ENCODE peak calls at places on chromosome 1, in ten cellular contexts. C is stimulated activated CD4-positive, alpha-beta T cell treated with anti-CD3 and anti-CD28 coated beads, Interleukin-2, amount 100 ng/mL, for 24 hours; U is RWPE1; J is tibial nerve; X is brain microvascular endothelial cell; F is NCI-H526 treated with DMSO at 0.1 percent for 48 hours; M is CD8-positive, alpha-beta T cell; B is CD4-positive, alpha-beta T cell; O is AG20443; H is H54. A is an unnamed sample.

GRCh38 chr1:15400627-15401026 is 9.1 kb upstream of the EFHD2 start:
- DNase-seq in C (no peak), U (peak), J (no peak), X (no peak), F (no peak), M (no peak), B (no peak), O (no peak), H (no peak), A (no peak)

GRCh38 chr1:240465531-240465940 is 146.4 kb downstream of the GREM2 start:
- DNase-seq in C (no peak), U (no peak), J (no peak), X (no peak), F (no peak), M (no peak), B (no peak), O (no peak), H (no peak), A (no peak)

GRCh38 chr1:112579801-112580510 is 39.0 kb downstream of the ST7L start:
- DNase-seq in C (no peak), U (no peak), J (no peak), X (no peak), F (no peak), M (no peak), B (no peak), O (peak), H (no peak), A (no peak)

GRCh38 chr1:10048601-10049000 is 15.8 kb downstream of the UBE4B start:
- DNase-seq in C (no peak), U (no peak), J (no peak), X (no peak), F (no peak), M (no peak), B (no peak), O (no peak), H (no peak), A (no peak)

GRCh38 chr1:209012443-209013196 is 570.9 kb upstream of the CAMK1G start:
- DNase-seq in C (no peak), U (no peak), J (no peak), X (no peak), F (no peak), M (no peak), B (no peak), O (no peak), H (no peak), A (no peak)

GRCh38 chr1:19007491-19008441 is 51.3 kb upstream of the IFFO2 start:
- DNase-seq in C (no peak), U (no peak), J (no peak), X (no peak), F (no peak), M (no peak), B (no peak), O (no peak), H (no peak), A (no peak)

GRCh38 chr1:51190996-51191395 is 45.1 kb upstream of the RNF11 start:
- DNase-seq in C (no peak), U (no peak), J (no peak), X (no peak), F (no peak), M (no peak), B (no peak), O (no peak), H (no peak), A (no peak)

GRCh38 chr1:51331206-51332100 is 1.1 kb upstream of the TTC39A start:
- DNase-seq in C (no peak), U (no peak), J (no peak), X (peak), F (no peak), M (no peak), B (no peak), O (peak), H (peak), A (peak)

GRCh38 chr1:214584805-214585766 is 17.9 kb upstream of the CENPF start:
- DNase-seq in C (no peak), U (peak), J (no peak), X (no peak), F (peak), M (no peak), B (no peak), O (peak), H (no peak), A (no peak)

GRCh38 chr1:76336951-76337371 is 262.4 kb downstream of the ST6GALNAC3 start:
- DNase-seq in C (no peak), U (no peak), J (peak), X (peak), F (no peak), M (no peak), B (no peak), O (peak), H (no peak), A (peak)

GRCh38 chr1:235199441-235199840 is 38.4 kb upstream of the RBM34 start:
- DNase-seq in C (no peak), U (peak), J (no peak), X (peak), F (no peak), M (no peak), B (no peak), O (peak), H (no peak), A (peak)

GRCh38 chr1:174894087-174894768 is 105.5 kb upstream of the CACYBP start:
- DNase-seq in C (no peak), U (no peak), J (no peak), X (no peak), F (no peak), M (no peak), B (no peak), O (no peak), H (no peak), A (no peak)

GRCh38 chr1:31843506-31843905 is 27.7 kb upstream of the SPOCD1 start:
- DNase-seq in C (no peak), U (peak), J (no peak), X (peak), F (no peak), M (no peak), B (no peak), O (peak), H (peak), A (peak)

GRCh38 chr1:36349241-36349671 is 25.8 kb upstream of the EVA1B start:
- DNase-seq in C (peak), U (peak), J (no peak), X (peak), F (no peak), M (no peak), B (no peak), O (peak), H (no peak), A (peak)

GRCh38 chr1:202037706-202038296 is 27.4 kb downstream of the ELF3 start:
- DNase-seq in C (no peak), U (no peak), J (no peak), X (peak), F (no peak), M (no peak), B (no peak), O (no peak), H (no peak), A (no peak)

GRCh38 chr1:198465201-198466144 is 75.0 kb downstream of the ATP6V1G3 start:
- DNase-seq in C (no peak), U (peak), J (no peak), X (peak), F (peak), M (no peak), B (no peak), O (peak), H (no peak), A (peak)

GRCh38 chr1:113479713-113480676 is 89.7 kb downstream of the MAGI3 start:
- DNase-seq in C (no peak), U (no peak), J (no peak), X (no peak), F (no peak), M (no peak), B (no peak), O (no peak), H (no peak), A (no peak)

GRCh38 chr1:109617291-109617801 is 2.1 kb downstream of the GNAT2 start:
- DNase-seq in C (no peak), U (peak), J (no peak), X (peak), F (no peak), M (no peak), B (no peak), O (peak), H (peak), A (peak)

GRCh38 chr1:228837817-228838716 is 102.8 kb downstream of the RHOU start:
- DNase-seq in C (no peak), U (peak), J (peak), X (peak), F (no peak), M (no peak), B (no peak), O (peak), H (peak), A (peak)

GRCh38 chr1:176241385-176242015 is 34.4 kb upstream of the COP1 start:
- DNase-seq in C (no peak), U (peak), J (no peak), X (peak), F (no peak), M (no peak), B (no peak), O (peak), H (peak), A (peak)

GRCh38 chr1:212671342-212672031 is 28.2 kb downstream of the BATF3 start:
- DNase-seq in C (no peak), U (peak), J (no peak), X (peak), F (peak), M (no peak), B (no peak), O (peak), H (peak), A (peak)

GRCh38 chr1:30353637-30354036 is 369.7 kb downstream of the MATN1 start:
- DNase-seq in C (no peak), U (peak), J (no peak), X (no peak), F (no peak), M (no peak), B (no peak), O (no peak), H (no peak), A (no peak)

GRCh38 chr1:84442256-84442655 is 36.8 kb upstream of the RPF1 start:
- DNase-seq in C (no peak), U (peak), J (no peak), X (peak), F (peak), M (no peak), B (no peak), O (peak), H (peak), A (peak)